ENCODE peak calls at places on chromosomes 6 and 20, in ten cellular contexts. G is B cell; R is H9; I is EH; J is EL; M is stimulated activated CD8-positive, alpha-beta memory T cell treated with anti-CD3 and anti-CD28 coated beads, Interleukin-15, amount 100 ng/mL, for 24 hours; P is hypothalamus; Z is kidney tubule cell; U is NCI-H460; T is ecto neural progenitor cell. D is an unnamed sample.

GRCh38 chr20:33925867-33926266 is 67.8 kb upstream of the RALY start:
- DNase-seq in U (no peak), T (no peak), P (no peak), G (no peak), R (no peak), Z (no peak), I (peak; percentile 59), J (peak; percentile 45), M (no peak), D (no peak)

GRCh38 chr6:150894191-150894744 is 28.8 kb downstream of the MTHFD1L start:
- DNase-seq in T (no peak), J (no peak), U (no peak), R (no peak), Z (no peak), P (no peak), M (no peak), I (no peak), G (no peak), D (no peak)

GRCh38 chr6:88867841-88868558 is 95.4 kb downstream of the RNGTT start:
- DNase-seq in M (no peak), U (no peak), Z (peak; percentile 98), G (no peak), R (no peak), P (no peak), T (no peak), I (no peak), J (peak; percentile 71), D (no peak)

GRCh38 chr6:135932651-135933050 is 81.2 kb downstream of the PDE7B start:
- DNase-seq in M (no peak), Z (peak; percentile 44), R (no peak), I (no peak), J (no peak), G (no peak), P (no peak), T (no peak), U (no peak), D (no peak)

GRCh38 chr6:3776881-3777507 is 25.5 kb upstream of the PXDC1 start:
- DNase-seq in U (no peak), I (no peak), G (no peak), T (no peak), R (peak; percentile 62), P (no peak), M (no peak), J (no peak), Z (no peak), D (no peak)

GRCh38 chr20:13777171-13777601 is 7.5 kb downstream of the ESF1 start:
- DNase-seq in I (peak; percentile 18), T (no peak), P (no peak), U (no peak), M (no peak), G (no peak), J (peak; percentile 21), R (no peak), Z (peak; percentile 29), D (no peak)

GRCh38 chr20:48704761-48705160 is 123.0 kb downstream of the PREX1 start:
- DNase-seq in P (no peak), G (no peak), R (no peak), M (no peak), I (no peak), Z (no peak), J (no peak), U (no peak), T (no peak), D (no peak)

GRCh38 chr20:63446174-63447024 is 26.1 kb downstream of the KCNQ2 start:
- DNase-seq in G (no peak), R (no peak), Z (no peak), P (peak; percentile 23), M (no peak), J (no peak), I (no peak), U (no peak), T (no peak), D (no peak)

GRCh38 chr6:47075168-47075567 is 33.0 kb upstream of the ADGRF1 start:
- DNase-seq in M (no peak), G (no peak), R (no peak), T (no peak), Z (no peak), I (no peak), U (no peak), J (no peak), P (no peak), D (no peak)

GRCh38 chr6:152502421-152503188 is 134.6 kb downstream of the SYNE1 start:
- DNase-seq in I (no peak), R (no peak), Z (no peak), T (no peak), U (no peak), G (no peak), P (no peak), J (no peak), M (no peak), D (no peak)

GRCh38 chr6:111663692-111664564 is 58.2 kb upstream of the TRAF3IP2 start:
- DNase-seq in R (peak; percentile 92), T (peak; percentile 88), G (no peak), I (peak; percentile 87), J (peak; percentile 71), Z (peak; percentile 32), U (no peak), P (no peak), M (no peak), D (no peak)

GRCh38 chr20:36465109-36466080 is 75.9 kb upstream of the MYL9 start:
- DNase-seq in P (no peak), U (peak; percentile 74), R (peak; percentile 64), M (no peak), I (peak; percentile 98), T (no peak), Z (peak; percentile 88), J (peak; percentile 97), G (peak; percentile 50), D (peak; percentile 21)

GRCh38 chr20:57384486-57384885 is 6.7 kb upstream of the RBM38 start:
- DNase-seq in G (no peak), M (no peak), T (no peak), Z (no peak), U (no peak), J (no peak), I (no peak), R (no peak), P (no peak), D (no peak)

GRCh38 chr6:16239798-16240123 is 1.4 kb downstream of the GMPR start:
- DNase-seq in M (no peak), U (peak; percentile 50), I (peak; percentile 32), R (peak; percentile 81), G (no peak), T (no peak), J (no peak), Z (peak; percentile 84), P (no peak), D (no peak)

GRCh38 chr6:166815629-166816028 is 140.7 kb downstream of the RNASET2 start:
- DNase-seq in J (no peak), U (no peak), I (peak; percentile 6), M (no peak), P (no peak), Z (no peak), G (no peak), R (no peak), T (no peak), D (no peak)

GRCh38 chr6:166173292-166173951 is 5.8 kb upstream of the TBXT start:
- DNase-seq in J (no peak), M (no peak), G (no peak), P (no peak), Z (peak; percentile 31), I (no peak), U (peak; percentile 34), R (peak; percentile 82), T (no peak), D (no peak)

GRCh38 chr6:68718379-68719073 is 83.4 kb downstream of the ADGRB3 start:
- DNase-seq in M (no peak), T (no peak), G (no peak), R (no peak), P (no peak), U (peak; percentile 54), J (no peak), Z (no peak), I (no peak), D (no peak)

GRCh38 chr6:99933129-99933528 is 60.9 kb downstream of the MCHR2 start:
- DNase-seq in M (no peak), J (peak; percentile 91), R (no peak), T (no peak), G (no peak), I (peak; percentile 92), U (no peak), P (no peak), Z (peak; percentile 14), D (no peak)

D was measured in CD8-positive, alpha-beta T cell.